ENCODE peak calls at places on chromosome 1, in six cellular contexts. G is fibroblast of lung; J is CD8-positive, alpha-beta memory T cell; P is upper lobe of left lung; E is transverse colon; T is ovary. R is an unnamed sample.

GRCh38 chr1:183148599-183148998 is 37.5 kb upstream of the LAMC2 start:
- DNase-seq in J (no peak), E (no peak), P (no peak), G (peak), T (no peak), R (no peak)

GRCh38 chr1:5917281-5917590 is 75.0 kb downstream of the NPHP4 start:
- DNase-seq in G (no peak), T (no peak), E (no peak), J (no peak), P (no peak), R (no peak)

GRCh38 chr1:33010946-33011731 is 25.5 kb downstream of the AK2 start:
- DNase-seq in E (no peak), G (peak), P (peak), J (no peak), T (peak), R (no peak)

GRCh38 chr1:87108228-87108627 is 193.8 kb downstream of the HS2ST1 start:
- DNase-seq in E (no peak), J (no peak), G (no peak), P (no peak), T (no peak), R (no peak)

GRCh38 chr1:168481586-168481985 is 62.2 kb downstream of the XCL2 start:
- DNase-seq in T (no peak), G (no peak), J (no peak), E (no peak), P (no peak), R (no peak)

GRCh38 chr1:234781241-234782056 is 171.5 kb upstream of the IRF2BP2 start:
- DNase-seq in J (no peak), E (peak), T (no peak), G (no peak), P (no peak), R (no peak)

GRCh38 chr1:110945626-110946025 is 18.1 kb downstream of the LRIF1 start:
- DNase-seq in P (no peak), T (no peak), G (no peak), J (no peak), E (no peak), R (no peak)

GRCh38 chr1:90924982-90925381 is 96.9 kb downstream of the ZNF644 start:
- DNase-seq in E (no peak), J (no peak), T (no peak), G (no peak), P (no peak), R (no peak)

GRCh38 chr1:243924188-243924587 is 74.1 kb upstream of the AKT3 start:
- DNase-seq in J (no peak), T (no peak), P (no peak), G (peak), E (no peak), R (no peak)

GRCh38 chr1:211126622-211127021 is 7.3 kb downstream of the KCNH1 start:
- DNase-seq in J (no peak), E (no peak), P (no peak), G (no peak), T (no peak), R (no peak)

GRCh38 chr1:156707486-156708244 is 2.3 kb upstream of the CRABP2 start:
- DNase-seq in T (no peak), J (no peak), E (no peak), G (peak), P (no peak), R (no peak)

GRCh38 chr1:112956503-112957132 is 622 bp upstream of the SLC16A1 start:
- DNase-seq in G (no peak), J (peak), T (no peak), P (peak), E (no peak), R (no peak)

GRCh38 chr1:35452086-35452485 is 105.1 kb downstream of the KIAA0319L start:
- DNase-seq in E (peak), P (peak), T (peak), J (no peak), G (peak), R (no peak)

GRCh38 chr1:118866330-118866729 is 121.8 kb downstream of the TBX15 start:
- DNase-seq in G (no peak), J (no peak), E (no peak), T (no peak), P (no peak), R (no peak)

GRCh38 chr1:203177471-203178039 is 1.9 kb upstream of the MYBPH start:
- DNase-seq in G (no peak), E (no peak), T (no peak), J (no peak), P (no peak), R (no peak)

GRCh38 chr1:109509176-109510134 is at the start of gene AMIGO1:
- DNase-seq in J (peak), P (peak), E (peak), T (peak), G (peak), R (no peak)

GRCh38 chr1:193069748-193070394 is 10.5 kb downstream of the RO60 start:
- DNase-seq in E (no peak), J (no peak), T (no peak), G (peak), P (no peak), R (no peak)

GRCh38 chr1:87045757-87046422 is 131.5 kb downstream of the HS2ST1 start:
- DNase-seq in P (no peak), G (no peak), T (no peak), E (no peak), J (no peak), R (no peak)

GRCh38 chr1:94979126-94979525 is 52.2 kb upstream of the CNN3 start:
- DNase-seq in P (no peak), T (no peak), G (no peak), E (no peak), J (no peak), R (no peak)

GRCh38 chr1:94978401-94978800 is 51.5 kb upstream of the CNN3 start:
- DNase-seq in J (no peak), P (no peak), G (no peak), E (no peak), T (no peak), R (no peak)

GRCh38 chr1:94981574-94981973 is 54.7 kb upstream of the CNN3 start:
- DNase-seq in G (no peak), J (no peak), E (no peak), P (no peak), T (no peak), R (no peak)

GRCh38 chr1:94980909-94981252 is 54.0 kb upstream of the CNN3 start:
- DNase-seq in P (no peak), G (no peak), T (no peak), J (no peak), E (no peak), R (no peak)

DNA sequence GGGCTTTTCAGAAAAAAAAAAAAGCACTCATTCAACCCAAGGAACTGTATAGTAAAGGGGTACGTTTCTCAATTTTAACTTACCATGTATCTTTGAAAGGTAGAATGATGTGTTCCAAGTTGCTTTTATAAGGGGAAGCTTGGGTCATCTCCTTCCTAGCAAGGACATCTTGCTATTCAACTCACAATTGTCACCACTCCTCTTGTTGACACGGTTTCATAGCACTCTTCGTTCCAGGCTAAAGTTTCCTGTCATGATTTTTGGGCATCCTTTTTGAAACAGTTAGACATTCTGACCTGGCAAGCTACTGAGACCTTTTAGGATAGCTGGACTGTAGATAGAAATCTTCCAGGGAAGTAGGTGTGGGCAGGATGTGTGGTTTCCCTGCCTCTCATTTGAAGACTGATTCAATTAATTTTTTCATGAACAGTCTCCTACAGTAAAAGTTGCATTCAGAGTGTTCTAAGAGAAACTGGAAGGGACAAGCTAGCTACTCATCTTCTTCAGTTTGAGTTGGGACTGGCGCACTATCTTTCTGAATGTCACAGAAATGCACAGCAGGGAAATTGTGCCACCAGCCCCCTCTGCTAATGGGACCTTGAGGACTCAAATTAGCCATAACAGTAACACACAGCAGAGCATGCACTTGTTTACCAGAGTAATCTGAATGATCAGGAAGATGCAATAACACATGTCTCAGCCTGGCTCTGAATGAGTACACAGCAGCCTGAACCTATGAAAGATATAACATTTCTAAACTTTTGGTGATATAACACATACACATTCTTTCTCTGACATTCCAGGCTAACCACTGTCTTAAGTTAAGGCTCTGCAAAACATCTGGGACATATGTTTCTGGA is 53.4 kb upstream of the CNN3 start:
- DNase-seq in J (no peak), G (peak), P (no peak), E (no peak), T (no peak), R (no peak)
- H3K27ac ChIP-seq in J (no peak), G (no peak), P (peak), E (peak), T (no peak), R (peak)

DNA sequence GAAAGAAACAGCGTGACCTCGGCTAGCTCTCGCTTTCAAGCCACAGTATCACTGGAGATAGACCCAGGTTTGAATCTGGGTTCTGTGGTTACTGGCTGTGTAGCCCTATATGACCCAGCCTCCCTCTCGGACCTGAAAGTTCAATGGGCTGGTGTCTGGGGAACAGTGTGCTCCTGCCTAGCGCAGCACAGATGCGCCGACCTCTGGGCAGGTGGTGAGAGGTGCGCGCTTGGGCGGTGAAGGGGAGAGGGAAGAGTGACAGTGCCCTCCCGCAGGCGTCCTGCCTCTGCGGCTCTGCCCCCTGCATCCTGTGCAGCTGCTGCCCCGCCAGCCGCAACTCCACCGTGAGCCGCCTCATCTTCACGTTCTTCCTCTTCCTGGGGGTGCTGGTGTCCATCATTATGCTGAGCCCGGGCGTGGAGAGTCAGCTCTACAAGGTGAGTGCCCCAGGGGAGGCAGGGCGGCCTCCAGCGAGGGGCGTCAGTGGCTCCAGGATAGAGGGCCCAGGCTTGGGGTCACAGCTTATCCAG is 10.5 kb downstream of the SERINC2 start:
- DNase-seq in J (no peak), P (no peak), E (peak), G (no peak), T (no peak), R (no peak)
- H3K27ac ChIP-seq in J (no peak), P (no peak), E (no peak), G (no peak), T (no peak), R (no peak)

GRCh38 chr1:18927654-18928272 is 25.4 kb upstream of the ALDH4A1 start:
- DNase-seq in T (no peak), J (no peak), P (no peak), E (no peak), G (no peak), R (no peak)
- H3K27ac ChIP-seq in T (no peak), J (peak), P (peak), E (peak), G (no peak), R (peak)

DNA sequence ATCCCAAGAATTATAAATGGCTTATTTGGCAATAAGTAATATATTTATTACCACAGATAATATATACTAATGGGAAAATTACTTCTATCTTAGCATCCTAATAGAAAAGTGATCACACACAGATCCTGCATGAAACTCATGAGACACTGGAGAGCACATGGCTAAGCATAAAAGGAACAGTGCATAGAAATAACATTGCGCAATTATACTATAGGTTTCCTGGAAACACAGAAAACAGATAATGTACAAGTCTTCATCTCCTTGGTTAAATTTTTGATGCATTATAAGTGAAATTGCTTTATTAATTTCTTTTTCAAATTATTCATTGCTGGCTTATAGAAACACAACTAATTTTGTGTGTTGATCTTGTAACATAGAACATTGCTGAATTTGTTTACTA is 210.4 kb downstream of the USH2A start:
- DNase-seq in P (no peak), E (no peak), T (no peak), G (no peak), J (no peak), R (no peak)
- H3K27ac ChIP-seq in P (no peak), E (no peak), T (no peak), G (no peak), J (no peak), R (no peak)

GRCh38 chr1:9688599-9688998 is 37.1 kb downstream of the PIK3CD start:
- DNase-seq in T (no peak), E (no peak), P (no peak), J (no peak), G (no peak), R (no peak)

GRCh38 chr1:9689971-9690381 is 38.4 kb downstream of the PIK3CD start:
- DNase-seq in E (peak), J (no peak), P (no peak), G (no peak), T (peak), R (no peak)

GRCh38 chr1:9687876-9688582 is 36.5 kb downstream of the PIK3CD start:
- DNase-seq in T (peak), E (peak), G (no peak), J (no peak), P (no peak), R (no peak)

GRCh38 chr1:9690440-9691107 is 39.0 kb downstream of the PIK3CD start:
- DNase-seq in G (no peak), J (no peak), P (no peak), T (no peak), E (no peak), R (no peak)

DNA sequence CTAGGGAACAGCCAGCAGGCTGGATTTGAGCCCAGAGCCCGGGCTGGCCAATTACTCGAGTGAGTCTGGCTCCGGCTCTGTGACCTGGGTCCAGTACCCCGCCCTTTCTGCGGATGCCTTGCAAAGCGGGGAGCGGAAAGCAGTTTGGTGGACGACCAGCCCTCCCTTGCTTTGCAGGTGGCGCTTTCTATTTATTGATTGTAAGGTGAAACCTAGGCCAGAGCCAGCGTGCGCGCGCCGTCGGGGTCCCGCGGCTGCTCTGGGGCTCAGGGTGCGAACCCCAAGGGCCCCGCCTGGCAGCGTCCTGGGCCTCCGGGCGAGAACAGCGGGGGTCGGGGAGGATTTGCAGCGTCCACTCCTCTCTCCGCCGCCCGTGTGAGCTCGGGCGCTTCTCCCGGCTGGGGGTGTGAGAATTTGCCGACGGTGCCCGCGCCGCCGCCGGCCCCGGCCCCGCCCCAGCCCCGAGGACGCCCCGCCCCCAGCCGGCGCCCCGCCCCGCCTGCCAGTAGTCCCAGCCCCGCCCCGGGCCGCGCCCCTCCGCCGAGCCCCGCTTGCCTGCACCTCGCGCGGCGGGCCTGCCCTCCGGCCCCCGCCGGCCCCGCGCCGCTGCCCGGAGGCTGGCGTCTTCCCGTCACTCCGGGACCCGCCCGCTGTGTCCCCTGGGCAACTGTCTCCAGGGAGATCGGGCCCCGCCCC is 37.6 kb downstream of the PIK3CD start:
- DNase-seq in J (peak), G (peak), T (peak), P (peak), E (peak), R (no peak)
- H3K27ac ChIP-seq in J (peak), G (no peak), T (peak), P (peak), E (peak), R (peak)

DNA sequence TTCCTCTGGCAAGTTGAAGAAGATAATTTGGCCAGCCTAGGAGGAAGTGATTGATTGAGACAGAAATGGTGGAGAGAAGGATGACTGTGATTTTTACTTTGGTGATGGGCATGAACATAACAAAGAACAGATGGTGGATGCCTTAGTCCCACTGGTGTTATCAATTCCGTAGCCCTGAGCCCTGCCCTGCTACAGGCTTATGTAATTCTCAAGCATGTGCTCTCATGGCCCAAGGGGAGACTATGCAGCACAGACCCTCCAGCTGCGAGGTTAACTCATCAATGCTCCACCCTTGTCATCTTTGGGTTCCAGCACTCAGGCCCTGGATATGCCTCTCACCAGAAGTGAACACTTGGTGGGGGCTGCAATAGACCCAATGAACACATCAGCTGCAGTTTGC is 62.7 kb upstream of the LRRC8D start:
- DNase-seq in G (no peak), J (no peak), E (no peak), T (no peak), P (no peak), R (no peak)
- H3K27ac ChIP-seq in G (no peak), J (no peak), E (peak), T (no peak), P (peak), R (peak)